ENCODE peak calls at places on chromosomes 4 and X, in six cellular contexts. R, X, G, O, H and J are unnamed samples.

GRCh38 chr4:146153964-146154536 is 21.5 kb upstream of the LSM6 start:
- DNase-seq in R (no peak), X (no peak), G (no peak), O (no peak), H (no peak), J (no peak)

GRCh38 chr4:17650404-17650803 is 36.0 kb downstream of the MED28 start:
- DNase-seq in R (no peak), X (no peak), G (no peak), O (no peak), H (no peak), J (no peak)

GRCh38 chr4:54941994-54942552 is 183.3 kb downstream of the KDR start:
- DNase-seq in R (no peak), X (no peak), G (no peak), O (no peak), H (no peak), J (no peak)

GRCh38 chr4:110900206-110900769 is 277.4 kb upstream of the PITX2 start:
- DNase-seq in R (peak; percentile 12), X (no peak), G (no peak), O (no peak), H (no peak), J (peak; percentile 6)

GRCh38 chr4:153186046-153186728 is 18.1 kb upstream of the TRIM2 start:
- DNase-seq in R (no peak), X (no peak), G (no peak), O (no peak), H (peak; percentile 39), J (no peak)

GRCh38 chrX:44873415-44874270 is 655 bp downstream of the KDM6A start:
- DNase-seq in R (no peak), X (peak; percentile 3), G (peak; percentile 59), O (peak; percentile 66), H (peak; percentile 78), J (no peak)

GRCh38 chr4:8090312-8090711 is 68.3 kb downstream of the ABLIM2 start:
- DNase-seq in R (no peak), X (no peak), G (peak; percentile 81), O (no peak), H (no peak), J (no peak)

GRCh38 chr4:126752702-126753101 is 880.1 kb upstream of the INTU start:
- DNase-seq in R (no peak), X (no peak), G (no peak), O (no peak), H (no peak), J (no peak)

GRCh38 chr4:140862182-140862442 is 105.9 kb upstream of the TBC1D9 start:
- DNase-seq in R (no peak), X (no peak), G (no peak), O (no peak), H (no peak), J (no peak)

GRCh38 chr4:143424276-143424675 is 87.6 kb downstream of the GAB1 start:
- DNase-seq in R (no peak), X (no peak), G (no peak), O (no peak), H (no peak), J (no peak)

GRCh38 chr4:145808021-145808650 is 128.2 kb downstream of the C4orf51 start:
- DNase-seq in R (peak; percentile 87), X (no peak), G (no peak), O (peak; percentile 70), H (no peak), J (peak; percentile 95)

GRCh38 chrX:70234355-70234754 is at the start of gene AWAT1:
- DNase-seq in R (no peak), X (no peak), G (no peak), O (no peak), H (no peak), J (no peak)

GRCh38 chr4:129167640-129168260 is 71.8 kb downstream of the C4orf33 start:
- DNase-seq in R (no peak), X (no peak), G (no peak), O (peak; percentile 77), H (no peak), J (no peak)

GRCh38 chr4:83054928-83055327 is 19.9 kb downstream of the COPS4 start:
- DNase-seq in R (no peak), X (no peak), G (no peak), O (no peak), H (no peak), J (no peak)

GRCh38 chr4:121155893-121156292 is 8.2 kb downstream of the TNIP3 start:
- DNase-seq in R (peak; percentile 69), X (no peak), G (no peak), O (no peak), H (no peak), J (peak; percentile 23)

GRCh38 chrX:15873566-15873965 is 19.0 kb upstream of the AP1S2 start:
- DNase-seq in R (no peak), X (no peak), G (no peak), O (no peak), H (no peak), J (no peak)

GRCh38 chr4:76831475-76832390 is 66.2 kb downstream of the SOWAHB start:
- DNase-seq in R (no peak), X (no peak), G (no peak), O (no peak), H (no peak), J (no peak)

GRCh38 chr4:76830612-76831474 is 67.1 kb downstream of the SOWAHB start:
- DNase-seq in R (peak; percentile 91), X (no peak), G (peak; percentile 57), O (peak; percentile 71), H (peak; percentile 78), J (peak; percentile 96)
- H3K4me3 ChIP-seq in R (peak overlapping the region; percentile 12), X (peak overlapping the region; percentile 40), G (no peak overlapping the region), O (peak overlapping the region; percentile 4), H (no peak overlapping the region), J (peak overlapping the region; percentile 52)

GRCh38 chr4:176123710-176124407 is 58.2 kb downstream of the WDR17 start:
- DNase-seq in R (peak; percentile 1), X (no peak), G (no peak), O (peak; percentile 73), H (no peak), J (no peak)
- TF ChIP-seq CTCF in R (peak; percentile 72), X (peak; percentile 38), G (no peak), O (peak; percentile 89), H (no peak), J (peak; percentile 82)

GRCh38 chr4:168877407-168877778 is 132.7 kb downstream of the CBR4 start:
- DNase-seq in R (no peak), X (no peak), G (no peak), O (no peak), H (no peak), J (no peak)

GRCh38 chr4:168880087-168880675 is 129.9 kb downstream of the CBR4 start:
- DNase-seq in R (no peak), X (no peak), G (no peak), O (no peak), H (no peak), J (no peak)

GRCh38 chr4:168877779-168878491 is 132.1 kb downstream of the CBR4 start:
- DNase-seq in R (no peak), X (no peak), G (peak; percentile 44), O (peak; percentile 84), H (no peak), J (no peak)

GRCh38 chr4:168880811-168881595 is 129.1 kb downstream of the CBR4 start:
- DNase-seq in R (no peak), X (no peak), G (no peak), O (no peak), H (no peak), J (no peak)

GRCh38 chr4:168879178-168879577 is 130.9 kb downstream of the CBR4 start:
- DNase-seq in R (no peak), X (no peak), G (no peak), O (no peak), H (no peak), J (no peak)
- H3K4me3 ChIP-seq in R (no peak overlapping the region), X (peak overlapping the region; percentile 69), G (no peak overlapping the region), O (no peak overlapping the region), H (no peak overlapping the region), J (no peak overlapping the region)

GRCh38 chr4:36088542-36088941 is 155.8 kb downstream of the ARAP2 start:
- DNase-seq in R (no peak), X (no peak), G (no peak), O (no peak), H (no peak), J (peak; percentile 37)
- TF ChIP-seq CTCF in R (no peak), X (no peak), G (no peak), O (no peak), H (no peak), J (no peak)

GRCh38 chr4:142095886-142096605 is 459.7 kb downstream of the IL15 start:
- DNase-seq in R (peak; percentile 83), X (peak; percentile 65), G (no peak), O (no peak), H (peak; percentile 84), J (peak; percentile 86)
- H3K4me3 ChIP-seq in R (no peak overlapping the region), X (no peak overlapping the region), G (no peak overlapping the region), O (no peak overlapping the region), H (no peak overlapping the region), J (no peak overlapping the region)

DNA sequence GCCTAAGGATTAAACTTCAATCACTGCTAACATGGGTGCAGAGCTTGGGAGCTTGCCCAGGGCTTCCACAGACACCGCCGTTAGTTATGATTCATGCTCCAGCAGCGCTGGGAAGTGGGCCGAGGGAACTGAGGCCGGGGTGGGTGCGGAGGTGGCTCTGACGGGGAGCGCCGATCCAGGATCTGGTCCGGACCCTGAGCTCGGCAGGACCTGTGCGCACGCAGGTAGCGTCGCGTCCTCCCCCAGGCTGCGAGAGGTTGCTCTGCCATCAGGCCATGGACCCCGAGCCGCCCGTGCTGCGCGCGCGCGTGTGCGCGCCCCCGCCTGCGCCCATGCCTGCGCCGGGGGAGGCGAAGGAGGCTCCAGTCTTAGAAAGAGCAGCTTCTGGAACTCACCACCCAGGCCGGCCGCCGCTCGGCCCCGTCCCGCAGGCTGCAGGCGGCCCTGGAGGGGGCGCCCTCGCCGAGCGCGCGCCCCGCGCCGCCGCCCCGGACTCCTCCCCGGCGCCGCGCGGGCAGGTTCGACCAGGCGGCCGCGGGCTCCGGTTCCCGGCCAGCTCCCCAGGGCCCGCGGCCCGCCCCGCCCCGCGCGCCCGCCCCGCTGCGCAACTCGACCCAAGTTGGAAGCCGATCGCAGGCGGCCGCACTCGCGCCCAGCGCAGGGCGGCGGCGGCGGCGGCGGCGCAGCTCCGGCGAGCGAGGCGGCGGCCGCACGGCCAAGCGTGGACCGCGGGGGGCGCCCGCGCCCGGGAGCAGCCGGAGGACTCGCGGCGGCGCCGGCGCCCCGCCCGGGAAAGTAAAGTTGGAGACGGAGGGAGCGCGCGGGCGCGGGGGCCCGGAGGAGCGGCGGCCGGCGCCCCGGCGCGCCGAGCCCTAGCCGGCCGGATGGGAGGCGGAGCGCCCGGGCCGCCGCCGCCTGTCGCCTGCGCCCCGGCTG is 646 bp upstream of the ADRA2C start:
- DNase-seq in R (no peak), X (peak; percentile 62), G (peak; percentile 56), O (peak; percentile 89), H (peak; percentile 89), J (no peak)
- TF ChIP-seq CTCF in R (no peak), X (no peak), G (no peak), O (peak; percentile 58), H (peak; percentile 30), J (peak; percentile 18)